ENCODE peak calls at places on chromosomes 2 and 18, in five cellular contexts. J is A549, I is K562, E is SK-N-SH, Z is HepG2. X is an unnamed sample.

GRCh38 chr18:72232611-72233010 is 311.5 kb downstream of the CBLN2 start:
- DNase-seq in J (no peak), I (no peak), E (no peak), Z (no peak), X (no peak)

GRCh38 chr2:74516070-74516633 is 1.9 kb downstream of the TLX2 start:
- DNase-seq in J (no peak), I (no peak), E (peak; percentile 72), Z (no peak), X (no peak)

GRCh38 chr18:3710712-3711269 is 260.8 kb downstream of the TGIF1 start:
- DNase-seq in J (peak; percentile 78), I (no peak), E (peak; percentile 20), Z (no peak), X (no peak)

GRCh38 chr18:23903971-23904370 is 110.6 kb upstream of the TTC39C start:
- DNase-seq in J (no peak), I (no peak), E (no peak), Z (no peak), X (no peak)

GRCh38 chr2:11936761-11937160 is 190.3 kb downstream of the LPIN1 start:
- DNase-seq in J (no peak), I (no peak), E (no peak), Z (no peak), X (no peak)

GRCh38 chr18:35949903-35950627 is 22.4 kb upstream of the RMP24 start:
- DNase-seq in J (peak; percentile 59), I (peak; percentile 65), E (peak; percentile 79), Z (peak; percentile 56), X (no peak)

GRCh38 chr2:34251578-34251977 is 652.5 kb upstream of the FAM98A start:
- DNase-seq in J (no peak), I (no peak), E (no peak), Z (no peak), X (no peak)

GRCh38 chr2:177740718-177741117 is 331.9 kb downstream of the PDE11A start:
- DNase-seq in J (no peak), I (no peak), E (peak; percentile 23), Z (no peak), X (no peak)

GRCh38 chr2:231673348-231673770 is 35.0 kb upstream of the PTMA start:
- DNase-seq in J (peak; percentile 95), I (peak; percentile 58), E (no peak), Z (peak; percentile 84), X (no peak)

GRCh38 chr2:46187112-46187618 is 110.0 kb upstream of the EPAS1 start:
- DNase-seq in J (no peak), I (no peak), E (no peak), Z (peak; percentile 86), X (peak; percentile 70)

GRCh38 chr2:204947448-204947847 is 402.2 kb downstream of the PARD3B start:
- DNase-seq in J (peak; percentile 1), I (no peak), E (no peak), Z (peak; percentile 51), X (no peak)

GRCh38 chr2:238938460-238939055 is 90.7 kb downstream of the TWIST2 start:
- DNase-seq in J (no peak), I (no peak), E (no peak), Z (no peak), X (no peak)

DNA sequence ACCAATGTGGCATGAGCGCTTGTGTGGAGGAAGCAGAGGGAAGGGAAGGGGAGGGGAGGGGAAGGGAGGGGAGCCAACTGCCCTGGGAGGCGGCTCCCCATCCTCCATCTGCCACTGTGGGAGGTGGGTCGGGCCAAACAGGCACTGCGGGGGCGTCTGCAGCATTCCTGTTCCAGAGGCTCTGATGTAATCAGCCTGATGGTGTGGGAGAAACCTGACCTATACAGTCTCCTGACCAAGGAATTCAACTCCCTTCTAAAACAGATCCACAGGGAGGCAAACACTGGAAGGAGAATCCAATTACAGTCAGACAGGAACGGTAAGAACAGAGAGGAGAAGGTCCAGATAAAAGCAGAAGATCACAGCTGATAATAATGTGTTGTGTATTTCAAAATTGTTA is 88.8 kb downstream of the CD8B2 start:
- DNase-seq in J (no peak), I (no peak), E (peak; percentile 64), Z (no peak), X (no peak)
- TF ChIP-seq SMC3 in J (no peak), I (no peak), E (no peak), Z (no peak), X (no peak)

GRCh38 chr2:125562924-125563323 is 1093.0 kb upstream of the GYPC start:
- DNase-seq in J (no peak), I (no peak), E (no peak), Z (no peak), X (no peak)
- TF ChIP-seq SMC3 in J (no peak), I (no peak), E (no peak), Z (no peak), X (no peak)

GRCh38 chr2:27954261-27954673 is 63.7 kb downstream of the BABAM2 start:
- DNase-seq in J (peak; percentile 58), I (no peak), E (no peak), Z (no peak), X (no peak)
- TF ChIP-seq SMC3 in J (no peak), I (no peak), E (no peak), Z (no peak), X (no peak)

GRCh38 chr2:130261970-130262760 is 63.9 kb upstream of the TUBA3E start:
- DNase-seq in J (no peak), I (no peak), E (peak; percentile 77), Z (no peak), X (no peak)
- TF ChIP-seq SMC3 in J (no peak), I (no peak), E (no peak), Z (no peak), X (no peak)

DNA sequence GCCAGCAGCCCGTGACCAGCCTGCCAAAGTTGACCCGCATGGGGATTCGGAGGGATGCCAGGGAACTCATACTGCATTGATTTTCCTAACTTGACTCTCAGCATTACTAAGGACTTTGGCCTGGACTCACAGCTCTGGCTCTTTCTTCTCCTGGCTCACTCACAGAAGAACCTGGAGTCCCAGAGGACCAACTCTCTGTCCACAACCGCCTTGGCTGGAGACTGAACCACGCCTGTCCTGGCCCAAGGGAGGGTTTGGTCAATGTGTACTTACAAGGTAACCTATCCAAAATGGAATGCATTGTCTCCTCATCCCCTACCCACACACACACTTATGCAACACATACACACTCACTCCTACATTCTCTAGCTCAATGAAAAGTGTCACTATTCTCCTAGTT is 135.6 kb upstream of the KLHL29 start:
- DNase-seq in J (no peak), I (no peak), E (no peak), Z (no peak), X (no peak)
- TF ChIP-seq SMC3 in J (no peak), I (no peak), E (no peak), Z (no peak), X (no peak)

DNA sequence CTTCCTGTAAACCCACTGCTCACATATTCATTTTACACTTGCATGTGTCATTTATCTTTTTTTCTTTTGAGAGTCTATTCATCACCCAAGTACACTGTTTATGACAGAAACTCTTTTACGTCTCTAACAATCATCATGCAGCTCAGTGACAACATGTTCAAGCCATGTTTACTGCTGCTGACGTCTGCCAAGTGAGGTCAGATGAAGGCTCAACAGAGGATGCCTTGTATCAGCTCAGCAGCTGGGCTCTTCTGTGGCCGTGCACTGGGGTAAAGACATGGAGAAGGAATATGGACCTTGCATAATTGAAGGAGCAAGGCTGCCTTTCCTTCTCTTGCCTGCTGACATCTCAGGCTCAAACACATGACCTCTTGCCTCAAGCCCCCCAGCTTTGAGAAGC is 99.6 kb downstream of the ADD2 start:
- DNase-seq in J (no peak), I (no peak), E (no peak), Z (no peak), X (no peak)
- TF ChIP-seq SMC3 in J (no peak), I (no peak), E (no peak), Z (no peak), X (no peak)